ENCODE peak calls at places on chromosome 18, in five cellular contexts. H, X, O, Y and C are unnamed samples.

GRCh38 chr18:48031641-48032040 is 101.2 kb upstream of the SMAD2 start:
- DNase-seq in X (no peak), H (no peak), O (peak; percentile 61), Y (no peak), C (no peak)

GRCh38 chr18:27412551-27412950 is 227.4 kb upstream of the CHST9 start:
- DNase-seq in H (no peak), X (no peak), Y (no peak), O (no peak), C (no peak)

GRCh38 chr18:40821596-40822243 is 1133.3 kb upstream of the PIK3C3 start:
- DNase-seq in H (peak; percentile 22), Y (no peak), X (no peak), O (no peak), C (no peak)

GRCh38 chr18:75132931-75133525 is 75.9 kb downstream of the PTGR3 start:
- DNase-seq in H (no peak), O (peak; percentile 41), X (no peak), Y (no peak), C (no peak)

GRCh38 chr18:48605408-48605845 is 66.6 kb downstream of the CTIF start:
- DNase-seq in H (no peak), Y (peak; percentile 78), O (peak; percentile 42), X (no peak), C (no peak)

GRCh38 chr18:65988371-65988770 is 237.6 kb downstream of the CDH7 start:
- DNase-seq in Y (no peak), H (no peak), O (no peak), X (no peak), C (no peak)

GRCh38 chr18:49162226-49162848 is 211.6 kb upstream of the SMAD7 start:
- DNase-seq in O (no peak), X (no peak), Y (no peak), H (no peak), C (no peak)

GRCh38 chr18:70197042-70197441 is 8.4 kb downstream of the RTTN start:
- DNase-seq in Y (no peak), O (no peak), H (no peak), X (no peak), C (no peak)

GRCh38 chr18:6482198-6482977 is 67.7 kb upstream of the L3MBTL4 start:
- DNase-seq in X (peak; percentile 57), O (peak; percentile 82), H (peak; percentile 66), Y (peak; percentile 41), C (no peak)

GRCh38 chr18:75162467-75162866 is 46.5 kb downstream of the PTGR3 start:
- DNase-seq in H (no peak), X (no peak), O (no peak), Y (no peak), C (no peak)

GRCh38 chr18:75293591-75293990 is 83.0 kb downstream of the TSHZ1 start:
- DNase-seq in Y (peak; percentile 3), X (no peak), O (no peak), H (no peak), C (no peak)

GRCh38 chr18:48939368-48940097 is 11.2 kb downstream of the SMAD7 start:
- DNase-seq in Y (no peak), X (no peak), O (peak; percentile 84), H (no peak), C (peak; percentile 46)

GRCh38 chr18:32026491-32027086 is 8.0 kb downstream of the RNF125 start:
- DNase-seq in X (no peak), H (no peak), O (no peak), Y (no peak), C (no peak)

GRCh38 chr18:69401475-69402218 is 959 bp downstream of the DOK6 start:
- DNase-seq in H (no peak), X (peak; percentile 26), Y (no peak), O (no peak), C (no peak)

GRCh38 chr18:64202229-64202835 is 53.4 kb upstream of the LINC00305 start:
- DNase-seq in X (no peak), Y (no peak), H (no peak), O (no peak), C (no peak)

GRCh38 chr18:27839141-27839540 is 337.8 kb downstream of the CDH2 start:
- DNase-seq in X (no peak), Y (no peak), O (no peak), H (no peak), C (no peak)

GRCh38 chr18:4270988-4271387 is 184.1 kb downstream of the DLGAP1 start:
- DNase-seq in Y (no peak), X (no peak), H (no peak), O (no peak), C (no peak)

GRCh38 chr18:7524786-7525185 is 42.3 kb upstream of the PTPRM start:
- DNase-seq in O (no peak), Y (no peak), X (no peak), H (no peak), C (no peak)

GRCh38 chr18:68925268-68925667 is 127.4 kb downstream of the CCDC102B start:
- DNase-seq in O (no peak), Y (no peak), H (no peak), X (peak; percentile 6), C (no peak)

GRCh38 chr18:36828157-36828629 is 609 bp downstream of the TPGS2 start:
- DNase-seq in Y (peak; percentile 62), O (no peak), X (peak; percentile 48), H (no peak), C (peak; percentile 3)

GRCh38 chr18:75247041-75247551 is 36.5 kb downstream of the TSHZ1 start:
- DNase-seq in X (no peak), Y (no peak), H (no peak), O (no peak), C (no peak)

GRCh38 chr18:51659781-51660180 is 462.3 kb upstream of the MEX3C start:
- DNase-seq in H (no peak), Y (no peak), X (no peak), O (no peak), C (no peak)

GRCh38 chr18:3603460-3604259 is 153.7 kb downstream of the TGIF1 start:
- DNase-seq in O (peak; percentile 3), X (peak; percentile 86), H (peak; percentile 63), Y (peak; percentile 90), C (no peak)

GRCh38 chr18:49817947-49818346 is 4.6 kb upstream of the ACAA2 start:
- DNase-seq in O (no peak), Y (peak; percentile 25), H (no peak), X (no peak), C (no peak)

GRCh38 chr18:48201337-48201705 is 207.9 kb downstream of the ZBTB7C start:
- DNase-seq in H (no peak), Y (no peak), O (no peak), X (no peak), C (no peak)

GRCh38 chr18:64710105-64710861 is 561.4 kb upstream of the LINC00305 start:
- DNase-seq in Y (no peak), H (no peak), O (no peak), X (no peak), C (no peak)

GRCh38 chr18:26804474-26804873 is 61.0 kb downstream of the AQP4 start:
- DNase-seq in Y (no peak), X (peak; percentile 26), H (no peak), O (no peak), C (no peak)

GRCh38 chr18:2304378-2305175 is 266.7 kb downstream of the METTL4 start:
- DNase-seq in O (no peak), H (no peak), Y (no peak), X (no peak), C (no peak)

GRCh38 chr18:26875040-26875654 is 9.6 kb upstream of the AQP4 start:
- DNase-seq in Y (no peak), H (no peak), X (no peak), O (no peak), C (no peak)

GRCh38 chr18:36456622-36457021 is 159.1 kb downstream of the FHOD3 start:
- DNase-seq in H (no peak), Y (no peak), O (no peak), X (no peak), C (no peak)

DNA sequence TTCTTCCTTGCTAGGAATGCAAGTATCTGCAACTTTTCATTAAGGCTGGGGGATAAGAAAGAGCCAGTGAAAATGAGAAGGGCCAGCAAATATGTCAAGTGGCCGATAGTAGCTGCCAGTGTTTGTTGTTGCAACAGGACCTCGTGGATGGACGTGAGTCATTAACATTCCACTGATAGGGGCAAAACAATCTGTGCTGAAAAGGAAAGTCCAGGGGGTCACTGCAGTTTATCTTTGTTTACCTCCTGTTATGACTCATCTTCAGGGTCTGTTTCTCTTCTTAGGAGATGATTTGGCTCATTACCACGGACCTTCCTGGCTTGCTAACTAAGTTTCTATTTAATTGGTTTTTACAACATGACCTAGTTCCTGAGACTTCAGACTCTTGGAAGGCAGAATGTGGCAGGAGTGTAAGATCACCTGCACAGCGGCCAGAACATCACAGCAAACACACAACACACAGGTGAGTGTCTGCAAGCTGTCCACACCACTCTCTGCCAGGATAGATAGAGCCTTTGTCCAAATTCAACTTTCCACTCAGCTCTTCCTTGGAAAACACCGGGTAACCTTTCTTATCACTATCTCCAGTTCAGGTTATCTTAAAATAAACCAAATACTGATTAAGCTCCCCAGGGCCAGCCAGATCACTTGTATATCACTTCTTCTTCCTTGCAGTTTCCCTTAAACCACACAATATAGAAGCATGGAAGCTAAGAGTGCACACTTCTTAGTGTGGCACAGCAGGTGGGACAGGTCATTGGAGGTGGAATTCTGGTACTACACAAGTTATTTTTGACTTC is 157.5 kb upstream of the LMAN1 start:
- DNase-seq in X (peak; percentile 27), O (no peak), Y (peak; percentile 49), H (no peak), C (no peak)
- H3K27ac ChIP-seq in X (no peak overlapping the region), O (no peak overlapping the region), Y (no peak overlapping the region), H (no peak overlapping the region), C (no peak overlapping the region)

GRCh38 chr18:8608795-8609673 is at the start of gene RAB12:
- DNase-seq in Y (peak; percentile 93), X (peak; percentile 79), O (peak; percentile 98), H (peak; percentile 88), C (peak; percentile 84)
- H3K4me1 ChIP-seq in Y (peaks cover 12% of the 10 kb centered on the region), X (peaks cover 7% of the 10 kb centered on the region), O (peaks cover 43% of the 10 kb centered on the region), H (peaks cover 8% of the 10 kb centered on the region), C (peaks cover 32% of the 10 kb centered on the region)

DNA sequence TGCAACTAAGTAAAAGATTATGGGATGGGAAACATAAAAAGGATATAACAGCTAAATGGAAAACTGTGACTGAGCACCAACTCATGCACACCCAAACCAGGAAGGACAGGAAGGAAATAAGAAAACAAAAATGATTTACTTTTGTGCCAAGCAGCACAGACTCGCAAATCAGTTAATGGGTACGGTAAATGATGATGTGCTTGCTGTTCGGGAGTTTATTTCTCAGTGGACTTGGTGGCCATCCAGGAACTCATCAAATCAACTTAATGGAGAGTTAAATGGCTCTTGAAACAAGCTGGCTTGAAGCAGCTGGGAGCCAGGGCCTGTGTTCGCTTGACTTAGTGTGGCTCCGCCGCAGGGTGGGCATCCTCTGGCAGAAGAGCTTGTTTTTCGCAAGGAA is 36.2 kb downstream of the MTCL1 start:
- DNase-seq in X (no peak), Y (no peak), H (no peak), O (no peak), C (no peak)
- H3K9me3 ChIP-seq in X (no peaks in the 10 kb centered on the region), Y (no peaks in the 10 kb centered on the region), H (no peaks in the 10 kb centered on the region), O (peaks cover 2% of the 10 kb centered on the region), C (no peaks in the 10 kb centered on the region)

DNA sequence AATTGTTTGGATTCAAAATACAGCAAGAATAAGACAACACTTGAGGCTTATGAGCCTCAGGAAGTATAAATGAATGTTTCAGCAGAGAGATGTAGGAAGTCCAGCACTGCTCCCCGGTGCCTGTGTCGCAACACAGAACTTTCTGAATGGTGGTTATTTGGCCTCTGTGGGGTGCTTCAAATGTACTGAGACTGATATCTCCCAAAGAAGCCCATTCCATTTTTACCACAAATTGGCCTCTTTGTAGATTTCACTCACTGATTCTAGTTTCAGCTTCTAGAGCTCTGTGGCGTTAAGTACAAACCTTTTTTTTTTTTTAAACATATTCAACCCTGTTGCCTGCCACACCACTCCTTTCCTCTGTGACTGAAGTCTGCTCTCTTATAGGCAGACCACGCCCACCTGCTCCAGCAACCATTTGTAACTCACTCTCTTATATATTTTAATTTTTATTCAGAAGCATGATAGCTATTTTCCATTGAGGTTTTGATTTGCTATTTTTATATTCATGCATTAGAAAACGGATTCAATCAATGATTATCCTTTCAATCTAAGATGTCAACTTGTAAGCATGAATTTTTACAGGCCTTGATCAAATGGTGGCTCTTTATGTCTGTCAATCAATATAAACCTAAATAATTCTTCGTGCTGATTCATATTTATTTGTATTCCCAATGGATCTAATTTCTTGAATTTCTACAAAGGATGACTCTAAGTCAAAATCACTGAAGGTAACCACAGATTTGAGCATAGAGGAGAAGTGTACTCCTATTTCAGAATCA is 277.1 kb upstream of the CCDC68 start:
- DNase-seq in X (no peak), Y (no peak), H (no peak), O (no peak), C (no peak)
- H3K27ac ChIP-seq in X (no peak overlapping the region), Y (no peak overlapping the region), H (no peak overlapping the region), O (peak overlapping the region; percentile 3), C (no peak overlapping the region)